ENCODE peak calls at places on chromosome 17, in four cellular contexts. C, K, Q and O are unnamed samples.

GRCh38 chr17:20226814-20227482 is 217.8 kb downstream of the SPECC1 start:
- DNase-seq in K (peak; percentile 69), C (peak; percentile 87), Q (peak; percentile 84), O (peak; percentile 67)

GRCh38 chr17:850828-851759 is 68.9 kb downstream of the MRM3 start:
- DNase-seq in K (no peak), Q (peak; percentile 85), C (peak; percentile 54), O (no peak)

GRCh38 chr17:4497101-4497824 is 1.4 kb upstream of the SPNS2 start:
- DNase-seq in C (no peak), K (no peak), Q (peak; percentile 34), O (no peak)

GRCh38 chr17:21525464-21526130 is 149.4 kb downstream of the KCNJ12 start:
- DNase-seq in K (no peak), Q (no peak), C (no peak), O (no peak)

GRCh38 chr17:41773190-41773588 is 13.3 kb downstream of the JUP start:
- DNase-seq in Q (peak; percentile 59), K (no peak), C (peak; percentile 57), O (no peak)

GRCh38 chr17:11251561-11252107 is 10.6 kb downstream of the SHISA6 start:
- DNase-seq in K (no peak), Q (no peak), C (no peak), O (no peak)

GRCh38 chr17:13862341-13862740 is 207.0 kb upstream of the COX10 start:
- DNase-seq in K (no peak), Q (no peak), C (no peak), O (no peak)

GRCh38 chr17:38970128-38970527 is 2.9 kb upstream of the FBXO47 start:
- DNase-seq in K (no peak), Q (no peak), C (no peak), O (no peak)

GRCh38 chr17:7992516-7992915 is 9.9 kb upstream of the GUCY2D start:
- DNase-seq in Q (peak; percentile 65), C (no peak), K (no peak), O (no peak)

GRCh38 chr17:60039509-60040442 is 38.9 kb downstream of the HEATR6 start:
- DNase-seq in K (no peak), C (no peak), Q (no peak), O (no peak)

GRCh38 chr17:50721194-50722010 is 2.0 kb downstream of the LUC7L3 start:
- DNase-seq in C (no peak), Q (no peak), K (no peak), O (no peak)

GRCh38 chr17:54781389-54781788 is 119.3 kb upstream of the TOM1L1 start:
- DNase-seq in C (no peak), K (no peak), Q (no peak), O (no peak)

GRCh38 chr17:7650509-7651096 is at the start of gene ATP1B2:
- DNase-seq in Q (no peak), K (peak; percentile 25), C (peak; percentile 97), O (peak; percentile 58)

GRCh38 chr17:75182569-75183436 is at the start of gene SUMO2:
- DNase-seq in K (peak; percentile 94), C (peak; percentile 99), Q (peak; percentile 96), O (peak; percentile 84)

GRCh38 chr17:76635039-76635438 is 8.5 kb downstream of the ST6GALNAC1 start:
- DNase-seq in K (no peak), Q (no peak), C (no peak), O (no peak)

GRCh38 chr17:37088459-37088858 is 139.7 kb downstream of the AATF start:
- DNase-seq in Q (no peak), C (no peak), K (no peak), O (no peak)

GRCh38 chr17:37801131-37801530 is 56.3 kb upstream of the HNF1B start:
- DNase-seq in C (no peak), Q (no peak), K (no peak), O (no peak)

GRCh38 chr17:29292992-29293889 is 707 bp downstream of the NUFIP2 start:
- DNase-seq in C (peak; percentile 86), K (peak; percentile 23), Q (peak; percentile 44), O (peak; percentile 31)

DNA sequence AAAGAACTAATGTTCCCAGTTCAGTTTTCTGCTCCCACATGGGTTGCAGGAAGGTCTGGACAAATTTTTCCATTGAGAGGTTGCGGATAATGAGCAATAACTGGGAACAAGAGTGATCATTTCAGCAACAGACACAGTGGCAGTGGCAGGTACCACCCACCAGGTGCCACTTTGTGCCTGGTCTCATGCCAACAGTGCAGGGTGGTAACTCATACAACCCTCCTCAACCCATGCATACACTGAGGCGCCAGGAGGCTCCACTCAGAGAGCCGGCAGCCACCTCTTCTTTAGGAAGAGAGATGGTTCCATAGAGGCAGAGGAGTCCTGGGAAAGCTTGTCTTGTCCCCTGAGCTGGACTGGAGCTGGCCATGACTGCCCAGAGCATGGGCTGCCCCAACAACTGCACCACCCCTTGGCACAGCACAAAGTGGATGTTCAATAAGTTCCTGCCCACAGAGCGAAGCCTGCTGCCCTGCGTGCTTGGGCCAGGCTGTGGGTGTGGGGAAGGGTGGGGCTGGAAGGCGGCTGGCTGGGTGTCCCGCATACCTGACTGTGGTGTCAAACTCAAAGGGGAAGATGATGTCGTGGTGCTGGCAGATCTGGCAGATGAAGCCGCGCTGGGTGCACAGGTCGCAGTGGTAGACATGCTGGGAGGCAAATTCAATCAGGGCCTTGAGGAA is 6.4 kb upstream of the ARHGAP27 start:
- DNase-seq in K (no peak), C (no peak), Q (no peak), O (no peak)
- TF ChIP-seq CTCF in K (no peak), C (no peak), Q (no peak), O (no peak)

DNA sequence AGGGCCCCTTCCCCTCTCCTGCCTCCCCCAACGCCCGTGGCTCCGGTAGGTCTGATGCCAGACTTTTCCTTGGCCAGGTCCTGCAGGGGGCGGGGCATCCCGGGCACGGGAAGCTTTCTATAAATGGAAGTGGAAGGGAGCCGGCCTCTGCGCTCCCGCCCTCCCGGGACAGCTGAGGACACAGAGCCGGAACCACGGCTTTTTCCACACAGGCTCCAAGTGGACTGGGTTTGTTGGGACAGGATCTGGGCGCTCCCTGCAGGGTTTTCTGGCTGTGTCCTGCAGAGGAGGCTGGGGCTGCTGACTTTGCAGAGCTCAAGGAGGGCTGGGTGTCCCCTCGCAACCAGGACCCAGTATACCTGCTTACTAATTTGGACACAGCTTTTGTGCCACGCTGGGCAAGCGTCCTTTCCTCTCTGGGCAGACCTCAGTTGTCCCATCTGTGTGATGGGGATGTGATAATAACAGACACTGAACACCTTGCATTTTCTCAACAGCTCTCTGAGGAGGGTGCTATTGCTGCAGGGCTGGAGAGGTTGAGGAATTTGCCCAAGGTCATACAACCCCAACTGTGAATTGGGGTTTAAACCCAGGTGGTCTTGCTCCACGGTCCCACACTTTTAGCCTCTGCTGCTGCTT is 1.8 kb downstream of the TNS4 start:
- DNase-seq in K (peak; percentile 76), Q (peak; percentile 66), C (peak; percentile 77), O (peak; percentile 65)
- TF ChIP-seq CTCF in K (no peak), Q (no peak), C (no peak), O (no peak)

GRCh38 chr17:67489273-67489672 is 112.2 kb downstream of the PITPNC1 start:
- DNase-seq in K (no peak), C (no peak), Q (no peak), O (no peak)

GRCh38 chr17:67488161-67488560 is 111.1 kb downstream of the PITPNC1 start:
- DNase-seq in Q (peak; percentile 70), K (no peak), C (no peak), O (peak; percentile 48)

GRCh38 chr17:67487506-67487905 is 110.4 kb downstream of the PITPNC1 start:
- DNase-seq in K (no peak), Q (no peak), C (no peak), O (no peak)

GRCh38 chr17:67490471-67490870 is 113.4 kb downstream of the PITPNC1 start:
- DNase-seq in C (peak; percentile 29), K (no peak), Q (no peak), O (no peak)

DNA sequence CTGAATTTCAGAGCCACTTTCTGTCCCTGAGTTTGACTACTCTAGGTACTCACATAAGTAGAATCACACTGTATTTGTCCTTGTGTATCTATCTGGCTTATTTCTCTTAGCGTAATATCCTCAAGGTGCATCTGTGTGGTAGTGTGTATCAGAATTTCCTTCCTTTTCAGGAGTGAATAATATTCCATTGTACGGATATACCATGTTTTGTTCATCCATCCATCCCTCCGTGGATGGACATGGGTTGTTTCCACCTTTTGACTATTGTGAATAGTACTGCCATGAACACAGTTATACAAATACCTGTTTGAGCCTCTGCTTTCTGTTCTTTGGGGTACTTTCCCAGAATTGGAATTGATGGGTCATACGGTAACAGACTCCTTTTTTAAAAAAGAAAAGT is 111.7 kb downstream of the PITPNC1 start:
- DNase-seq in Q (no peak), C (no peak), K (no peak), O (no peak)
- TF ChIP-seq CTCF in Q (no peak), C (no peak), K (no peak), O (no peak)

DNA sequence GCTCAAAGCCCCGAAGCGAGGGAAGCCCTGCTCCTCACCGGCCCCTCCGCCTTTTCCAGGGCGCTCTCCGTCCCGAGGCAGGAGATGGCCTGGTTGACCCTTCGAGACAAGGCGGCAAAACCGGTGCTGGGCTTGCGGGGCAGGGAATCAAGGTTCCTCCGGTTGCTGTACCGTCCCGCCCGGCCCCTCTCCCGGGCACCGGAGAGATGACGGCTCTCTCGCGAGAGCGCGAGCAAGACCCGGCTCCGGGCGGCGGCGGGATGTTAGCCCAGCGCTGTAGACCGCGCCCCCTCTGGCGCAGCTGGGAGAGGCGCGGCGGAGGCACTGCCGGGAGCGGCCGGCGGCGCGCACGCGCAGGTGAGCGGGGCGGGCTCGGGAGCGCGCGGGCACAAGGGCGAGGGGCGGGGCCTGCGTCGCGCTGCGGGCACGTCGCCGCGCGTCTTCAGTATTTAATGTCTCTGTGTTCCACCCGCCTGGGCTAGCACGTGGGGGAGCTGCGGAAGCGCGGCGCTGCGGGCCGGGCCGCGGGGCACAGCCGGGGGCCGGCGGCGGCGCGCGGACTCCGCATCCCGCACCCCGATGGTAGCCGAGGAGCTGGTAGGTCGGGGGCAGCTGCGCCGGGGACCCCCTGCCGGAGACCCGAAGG is at the start of gene AKAP1:
- DNase-seq in Q (peak; percentile 91), K (peak; percentile 93), C (peak; percentile 99), O (peak; percentile 80)
- TF ChIP-seq CTCF in Q (no peak), K (peak; percentile 51), C (peak; percentile 48), O (no peak)

GRCh38 chr17:81469266-81469665 is 43.3 kb downstream of the ACTG1 start:
- DNase-seq in Q (no peak), C (no peak), K (no peak), O (no peak)

GRCh38 chr17:81470944-81471803 is 41.4 kb downstream of the ACTG1 start:
- DNase-seq in K (no peak), C (peak; percentile 72), Q (peak; percentile 59), O (no peak)

GRCh38 chr17:81473019-81473418 is 39.6 kb downstream of the ACTG1 start:
- DNase-seq in C (no peak), Q (no peak), K (no peak), O (no peak)

GRCh38 chr17:81470270-81470943 is 42.2 kb downstream of the ACTG1 start:
- DNase-seq in K (no peak), C (no peak), Q (no peak), O (no peak)

GRCh38 chr17:81471804-81472456 is 40.7 kb downstream of the ACTG1 start:
- DNase-seq in C (peak; percentile 47), Q (peak; percentile 93), K (peak; percentile 89), O (no peak)
- TF ChIP-seq CTCF in C (no peak), Q (peak; percentile 62), K (peak; percentile 75), O (no peak)